ENCODE peak calls at places on chromosome 16, in five cellular contexts. X is tibial artery; M is CD8-positive, alpha-beta T cell; D is HCT116; W is stomach. A is an unnamed sample. For H3K4me1, the result is how much of the 10 kb centered on the place peaks cover.

GRCh38 chr16:56610017-56610608 is 1.7 kb downstream of the MT2A start:
- DNase-seq in X (peak), M (peak), D (peak), W (peak), A (no peak)

GRCh38 chr16:27811881-27812280 is 251.6 kb downstream of the GSG1L start:
- DNase-seq in X (peak), M (no peak), D (no peak), W (no peak), A (no peak)

GRCh38 chr16:76910931-76911330 is 280.1 kb upstream of the MON1B start:
- DNase-seq in X (no peak), M (no peak), D (no peak), W (no peak), A (no peak)

GRCh38 chr16:50068550-50068949 is 2.8 kb downstream of the HEATR3 start:
- DNase-seq in X (no peak), M (no peak), D (no peak), W (no peak), A (no peak)

GRCh38 chr16:64162613-64163375 is 959.1 kb downstream of the CDH11 start:
- DNase-seq in X (no peak), M (no peak), D (no peak), W (no peak), A (no peak)

GRCh38 chr16:83219285-83219684 is 588.5 kb upstream of the HSBP1 start:
- DNase-seq in X (no peak), M (no peak), D (no peak), W (no peak), A (no peak)

GRCh38 chr16:4244881-4245280 is 3.0 kb upstream of the SRL start:
- DNase-seq in X (no peak), M (no peak), D (no peak), W (no peak), A (no peak)

GRCh38 chr16:641326-642188 is at the start of gene MCRIP2:
- DNase-seq in X (peak), M (no peak), D (no peak), W (peak), A (no peak)

GRCh38 chr16:52581530-52581929 is 34.6 kb upstream of the TOX3 start:
- DNase-seq in X (no peak), M (no peak), D (no peak), W (no peak), A (peak)

GRCh38 chr16:23434380-23434779 is 18.6 kb downstream of the COG7 start:
- DNase-seq in X (no peak), M (no peak), D (peak), W (no peak), A (no peak)

GRCh38 chr16:3578121-3578520 is 918 bp upstream of the NLRC3 start:
- DNase-seq in X (no peak), M (peak), D (no peak), W (no peak), A (no peak)

GRCh38 chr16:57824880-57825279 is 22.6 kb upstream of the KIFC3 start:
- DNase-seq in X (no peak), M (no peak), D (no peak), W (no peak), A (no peak)

GRCh38 chr16:54288592-54289241 is 2.1 kb upstream of the IRX3 start:
- DNase-seq in X (no peak), M (no peak), D (no peak), W (no peak), A (no peak)

GRCh38 chr16:782766-783403 is 5.3 kb downstream of the RPUSD1 start:
- DNase-seq in X (no peak), M (no peak), D (no peak), W (peak), A (no peak)

GRCh38 chr16:3458852-3459361 is 15.4 kb downstream of the NAA60 start:
- DNase-seq in X (no peak), M (no peak), D (no peak), W (peak), A (no peak)

GRCh38 chr16:969508-970378 is 1.0 kb downstream of the LMF1 start:
- DNase-seq in X (no peak), M (no peak), D (no peak), W (no peak), A (no peak)

GRCh38 chr16:27795992-27796614 is 246.2 kb downstream of the KATNIP start:
- DNase-seq in X (no peak), M (no peak), D (peak), W (peak), A (peak)

GRCh38 chr16:86452451-86452850 is 57.9 kb upstream of the FOXF1 start:
- DNase-seq in X (no peak), M (no peak), D (no peak), W (no peak), A (no peak)

GRCh38 chr16:3017806-3018506 is at the start of gene CLDN6:
- DNase-seq in X (no peak), M (peak), D (no peak), W (no peak), A (no peak)

GRCh38 chr16:88570691-88571092 is 489 bp downstream of the ZC3H18 start:
- DNase-seq in X (no peak), M (peak), D (no peak), W (no peak), A (no peak)

GRCh38 chr16:2457946-2458345 is 2.0 kb upstream of the TEDC2 start:
- DNase-seq in X (no peak), M (peak), D (no peak), W (no peak), A (no peak)

GRCh38 chr16:1505073-1505844 is 12.1 kb downstream of the TELO2 start:
- DNase-seq in X (no peak), M (no peak), D (no peak), W (no peak), A (no peak)

GRCh38 chr16:7615565-7615964 is 282.9 kb downstream of the RBFOX1 start:
- DNase-seq in X (no peak), M (no peak), D (no peak), W (no peak), A (no peak)

GRCh38 chr16:73527191-73527590 is 479.3 kb upstream of the ZFHX3 start:
- DNase-seq in X (no peak), M (no peak), D (no peak), W (no peak), A (no peak)

GRCh38 chr16:58513874-58514273 is 1.4 kb upstream of the SETD6 start:
- DNase-seq in X (no peak), M (no peak), D (no peak), W (no peak), A (no peak)

GRCh38 chr16:75065149-75065807 is 51.3 kb downstream of the LDHD start:
- DNase-seq in X (no peak), M (peak), D (no peak), W (no peak), A (no peak)

GRCh38 chr16:12433691-12434390 is 369.8 kb downstream of the CPPED1 start:
- DNase-seq in X (no peak), M (no peak), D (no peak), W (no peak), A (no peak)

GRCh38 chr16:12431547-12431946 is 372.1 kb downstream of the CPPED1 start:
- DNase-seq in X (no peak), M (no peak), D (no peak), W (no peak), A (no peak)

GRCh38 chr16:12436201-12436657 is 367.5 kb downstream of the CPPED1 start:
- DNase-seq in X (no peak), M (no peak), D (no peak), W (no peak), A (peak)

GRCh38 chr16:12435730-12436129 is 368.0 kb downstream of the CPPED1 start:
- DNase-seq in X (no peak), M (no peak), D (no peak), W (no peak), A (no peak)

GRCh38 chr16:12434567-12434966 is 369.1 kb downstream of the CPPED1 start:
- DNase-seq in X (no peak), M (no peak), D (no peak), W (no peak), A (no peak)
- H3K4me1 ChIP-seq in X (under half), M (under half), D (under half), W (under half), A (under half)

GRCh38 chr16:30368122-30368791 is 2.0 kb downstream of the TBC1D10B start:
- DNase-seq in X (peak), M (no peak), D (no peak), W (no peak), A (no peak)
- H3K27ac ChIP-seq in X (peak), M (peak), D (no peak), W (peak), A (no peak)

GRCh38 chr16:70430667-70431536 is 8.0 kb downstream of the ST3GAL2 start:
- DNase-seq in X (peak), M (peak), D (no peak), W (no peak), A (no peak)
- H3K4me1 ChIP-seq in X (half or more), M (half or more), D (under half), W (half or more), A (under half)

DNA sequence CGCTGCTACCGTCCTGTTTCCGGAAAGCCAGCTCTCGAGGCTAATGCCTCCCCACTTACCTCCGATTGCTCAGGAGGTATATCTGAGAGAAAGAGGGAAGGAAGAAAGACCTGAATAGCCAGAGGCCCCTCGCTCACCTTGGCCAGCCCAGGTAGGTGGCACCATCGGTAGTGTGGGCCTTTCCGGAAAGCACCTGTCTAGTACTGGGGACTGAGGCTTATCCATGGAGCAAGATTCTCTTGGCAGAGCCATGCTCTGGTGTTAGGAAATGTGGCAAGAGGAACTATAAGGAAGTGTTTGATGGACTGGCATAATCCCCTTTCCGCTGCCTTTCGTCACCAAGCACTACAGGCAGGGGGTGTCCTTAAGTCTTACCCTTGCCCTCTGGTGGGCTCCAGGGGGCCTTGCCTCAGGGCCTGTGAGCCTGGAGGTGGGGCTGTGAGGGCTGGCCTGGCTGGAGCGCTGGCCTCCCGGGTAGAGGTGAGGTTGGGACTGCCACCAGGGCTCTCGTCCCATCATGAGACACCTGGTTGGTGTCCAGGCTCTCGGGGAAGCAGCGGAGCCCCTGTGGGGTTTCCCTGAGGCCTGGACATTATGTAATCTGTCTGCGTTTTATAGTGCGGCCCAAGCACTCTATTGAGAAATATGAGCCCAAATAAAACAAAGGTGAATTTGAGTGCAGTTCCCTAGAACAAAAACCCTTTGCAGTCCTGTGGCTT is 2.9 kb downstream of the CMIP start:
- DNase-seq in X (no peak), M (no peak), D (no peak), W (peak), A (no peak)
- H3K27ac ChIP-seq in X (no peak), M (no peak), D (no peak), W (peak), A (no peak)

GRCh38 chr16:55498101-55498500 is 10.8 kb upstream of the LPCAT2 start:
- DNase-seq in X (peak), M (no peak), D (no peak), W (no peak), A (no peak)
- H3K4me1 ChIP-seq in X (under half), M (under half), D (under half), W (under half), A (under half)

GRCh38 chr16:46745594-46745993 is 2.5 kb downstream of the MYLK3 start:
- DNase-seq in X (no peak), M (no peak), D (no peak), W (no peak), A (no peak)
- H3K27ac ChIP-seq in X (no peak), M (no peak), D (no peak), W (no peak), A (no peak)

DNA sequence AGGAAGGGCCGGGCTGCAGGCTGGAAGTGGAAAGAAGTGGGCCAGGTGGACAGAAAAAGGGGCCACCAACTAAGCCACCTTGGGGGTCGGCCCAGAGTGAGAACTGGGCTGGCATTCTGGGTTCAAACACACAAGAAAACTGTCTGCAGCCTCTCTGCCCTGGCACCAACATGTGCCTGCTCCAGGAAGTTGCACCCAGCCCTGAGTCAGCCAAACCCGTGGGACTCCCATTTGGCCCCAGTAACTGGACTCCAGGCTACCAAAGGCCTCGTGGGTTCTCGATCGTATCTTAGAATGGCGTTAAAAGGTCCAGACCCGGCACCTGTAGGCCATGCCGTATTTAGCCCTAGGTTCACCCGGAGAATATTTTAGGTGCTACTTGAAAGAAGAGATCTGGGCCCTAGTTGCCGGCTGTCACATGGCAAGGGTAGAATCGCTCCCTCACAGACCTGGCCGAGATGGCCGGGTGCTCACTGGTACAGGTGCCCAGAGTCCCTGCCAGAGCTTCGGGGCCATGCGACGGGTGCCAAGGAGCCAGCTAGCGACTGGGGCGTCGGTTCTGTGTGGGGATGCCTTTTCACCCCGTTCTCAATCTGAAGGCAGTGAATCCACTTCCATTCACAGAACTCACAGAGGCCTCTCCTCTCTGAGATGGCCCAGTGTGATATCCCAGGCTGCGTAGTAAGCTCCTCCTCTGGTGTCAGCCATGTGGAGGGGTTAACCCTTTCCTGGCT is 236.7 kb downstream of the MRTFB start:
- DNase-seq in X (peak), M (no peak), D (no peak), W (no peak), A (no peak)
- H3K4me1 ChIP-seq in X (half or more), M (under half), D (half or more), W (under half), A (under half)

GRCh38 chr16:85365120-85365519 is 248.0 kb upstream of the GSE1 start:
- DNase-seq in X (no peak), M (no peak), D (no peak), W (peak), A (no peak)
- H3K27ac ChIP-seq in X (no peak), M (no peak), D (no peak), W (peak), A (no peak)

GRCh38 chr16:11128211-11129123 is 127.5 kb downstream of the SOCS1 start:
- DNase-seq in X (no peak), M (no peak), D (no peak), W (peak), A (no peak)
- H3K4me1 ChIP-seq in X (half or more), M (under half), D (under half), W (under half), A (under half)

DNA sequence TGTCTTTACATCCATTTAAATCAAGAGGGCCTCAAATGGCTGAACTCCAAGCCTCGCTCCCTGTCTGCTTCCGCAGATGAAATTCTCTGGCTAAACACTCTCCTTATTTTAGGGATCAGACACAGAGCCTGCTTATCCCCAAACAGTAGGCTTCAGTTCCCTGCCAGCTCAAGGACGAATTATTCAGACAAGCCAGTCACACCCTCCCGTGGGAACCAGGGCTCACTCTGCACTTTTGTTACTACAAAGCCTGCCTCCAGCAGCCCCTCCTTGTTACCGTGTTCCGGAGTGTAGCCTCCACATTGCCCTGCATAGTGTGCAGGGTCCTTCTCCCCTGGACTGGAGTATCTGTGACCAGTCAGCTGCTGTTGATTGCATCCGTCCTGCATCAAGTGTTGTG is 46.6 kb upstream of the LCMT1 start:
- DNase-seq in X (no peak), M (no peak), D (no peak), W (no peak), A (no peak)
- H3K27ac ChIP-seq in X (no peak), M (no peak), D (no peak), W (no peak), A (no peak)

A was measured in iPS DF 6.9.